ENCODE peak calls at places on chromosomes 13 and 19, in four cellular contexts. X, B, N and G are unnamed samples.

GRCh38 chr13:114081761-114082681 is 50.4 kb downstream of the RASA3 start:
- DNase-seq in B (no peak), N (no peak), X (no peak), G (no peak)

GRCh38 chr13:51643114-51643881 is 59.0 kb downstream of the WDFY2 start:
- DNase-seq in B (peak), N (no peak), X (peak), G (peak)

GRCh38 chr13:42814868-42815267 is 33.5 kb downstream of the FAM216B start:
- DNase-seq in N (no peak), X (peak), B (peak), G (peak)

GRCh38 chr13:76421011-76421410 is 465.2 kb downstream of the KCTD12 start:
- DNase-seq in B (no peak), N (no peak), X (no peak), G (no peak)

GRCh38 chr19:56681702-56682101 is 10.1 kb upstream of the ZNF835 start:
- DNase-seq in X (no peak), N (no peak), B (no peak), G (no peak)

GRCh38 chr13:83248751-83249150 is 633.5 kb downstream of the SLITRK1 start:
- DNase-seq in N (no peak), X (no peak), B (no peak), G (no peak)

GRCh38 chr13:107764012-107764411 is 451.3 kb downstream of the LIG4 start:
- DNase-seq in B (no peak), N (no peak), X (no peak), G (no peak)

GRCh38 chr13:110126391-110126961 is 180.5 kb downstream of the COL4A1 start:
- DNase-seq in X (peak), N (peak), B (peak), G (peak)

DNA sequence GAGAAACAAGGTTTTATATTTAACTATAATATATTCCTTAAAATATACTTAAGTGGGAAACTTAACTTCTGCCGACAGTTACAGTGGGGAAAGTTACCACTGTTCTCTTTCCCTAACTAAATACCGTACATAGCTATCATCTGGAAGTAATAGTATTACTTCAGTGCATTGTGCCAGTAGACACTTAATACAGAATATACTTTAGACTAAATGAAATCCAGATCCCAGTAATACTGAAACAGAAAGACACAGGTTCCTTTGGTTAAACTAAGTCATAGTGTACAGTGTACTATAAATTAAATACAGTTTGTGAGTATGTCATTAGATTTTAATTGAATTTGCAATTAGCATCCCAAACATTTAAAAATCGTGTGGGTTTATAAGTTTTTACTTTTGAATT is 107.5 kb downstream of the PCCA start:
- DNase-seq in B (no peak), X (no peak), N (no peak), G (no peak)
- H3K27ac ChIP-seq in B (no peak), X (no peak), N (no peak), G (no peak)

GRCh38 chr13:44230071-44230470 is 143.6 kb upstream of the SERP2 start:
- DNase-seq in B (no peak), N (no peak), X (peak), G (no peak)

GRCh38 chr13:44230736-44231135 is 142.9 kb upstream of the SERP2 start:
- DNase-seq in B (no peak), N (no peak), X (peak), G (no peak)

GRCh38 chr13:44234566-44234965 is 139.1 kb upstream of the SERP2 start:
- DNase-seq in X (no peak), B (peak), N (no peak), G (no peak)

GRCh38 chr13:44231786-44232516 is 141.7 kb upstream of the SERP2 start:
- DNase-seq in X (peak), N (peak), B (peak), G (peak)

GRCh38 chr13:44232729-44233128 is 140.9 kb upstream of the SERP2 start:
- DNase-seq in X (no peak), B (no peak), N (no peak), G (no peak)
- H3K27ac ChIP-seq in X (peak), B (no peak), N (no peak), G (no peak)

DNA sequence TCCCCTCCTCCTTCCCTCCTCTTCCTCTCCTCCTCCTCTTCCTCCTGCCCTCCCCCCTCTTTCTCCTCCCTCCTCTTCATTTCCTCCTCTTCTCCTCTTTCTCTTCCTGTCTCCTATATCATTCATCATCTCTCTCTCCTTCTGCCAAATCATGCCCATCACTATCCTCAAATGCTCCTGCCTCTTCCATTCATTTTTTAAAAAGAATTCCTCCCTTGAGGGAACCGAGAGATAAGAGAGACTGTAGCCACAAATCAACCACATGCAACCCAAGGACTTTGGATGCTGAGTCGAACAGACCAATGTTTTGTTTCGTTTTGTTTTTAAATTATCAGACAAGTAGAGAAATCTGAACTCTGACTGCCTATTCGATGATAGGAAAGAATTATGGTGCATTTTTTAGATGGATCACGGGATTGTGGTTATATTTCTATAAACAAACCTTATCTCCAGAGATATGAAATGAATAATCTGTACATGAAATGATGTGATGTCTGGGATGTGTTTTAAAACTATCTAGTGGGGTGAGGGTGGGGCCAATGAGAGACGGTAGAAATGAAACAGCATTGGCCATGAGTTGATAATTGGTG is 9.5 kb upstream of the ZNF541 start:
- DNase-seq in B (no peak), X (peak), N (no peak), G (no peak)
- H3K27ac ChIP-seq in B (no peak), X (peak), N (no peak), G (peak)

GRCh38 chr13:73466561-73466960 is 407.8 kb downstream of the KLF5 start:
- DNase-seq in N (no peak), X (no peak), B (no peak), G (no peak)

GRCh38 chr13:73467103-73467502 is 408.3 kb downstream of the KLF5 start:
- DNase-seq in X (no peak), B (peak), N (no peak), G (no peak)

GRCh38 chr13:73464758-73465628 is 406.2 kb downstream of the KLF5 start:
- DNase-seq in X (no peak), B (no peak), N (no peak), G (no peak)

GRCh38 chr13:73462241-73462640 is 403.4 kb downstream of the KLF5 start:
- DNase-seq in N (no peak), X (no peak), B (peak), G (no peak)

GRCh38 chr13:73465629-73465974 is 406.8 kb downstream of the KLF5 start:
- DNase-seq in B (peak), N (no peak), X (peak), G (no peak)
- H3K27ac ChIP-seq in B (no peak), N (no peak), X (no peak), G (no peak)

DNA sequence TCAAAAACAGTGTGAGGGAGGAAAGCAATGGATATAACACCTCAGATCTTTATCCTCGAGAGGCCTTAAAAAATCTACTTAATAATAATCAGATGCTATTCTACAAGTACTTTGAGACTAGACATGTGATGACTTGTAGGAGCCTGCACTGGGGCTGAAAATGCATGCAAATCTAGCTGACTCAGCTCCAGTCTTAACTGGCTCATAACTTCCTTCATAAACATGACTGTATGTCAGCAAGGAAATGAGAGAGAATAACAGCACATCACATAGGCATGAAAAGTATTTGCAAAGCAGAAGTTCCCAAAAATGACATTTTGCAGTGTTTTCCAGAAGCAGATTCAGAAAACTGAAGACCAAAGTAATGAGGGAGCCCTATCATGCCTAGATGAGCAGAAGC is 38.1 kb downstream of the PSG5 start:
- DNase-seq in X (peak), B (peak), N (no peak), G (peak)
- H3K27ac ChIP-seq in X (no peak), B (peak), N (no peak), G (peak)